ENCODE peak calls at places on chromosomes 13 and 19, in five cellular contexts. T, N, S, E and M are unnamed samples.
A peak's percentile ranks its signal among the peaks of the same experiment; 100 is the strongest.

GRCh38 chr13:57633950-57634828 is 2.6 kb downstream of the PCDH17 start:
- DNase-seq in T (no peak), N (no peak), S (no peak), E (no peak), M (no peak)

GRCh38 chr13:24741016-24741662 is 22.8 kb upstream of the RNF17 start:
- DNase-seq in T (no peak), N (no peak), S (no peak), E (no peak), M (no peak)

GRCh38 chr19:15702590-15702930 is 25.3 kb upstream of the OR10H2 start:
- DNase-seq in T (peak; percentile 38), N (peak; percentile 79), S (peak; percentile 26), E (no peak), M (no peak)

GRCh38 chr19:3284759-3285646 is 60.5 kb downstream of the CELF5 start:
- DNase-seq in T (peak; percentile 21), N (peak; percentile 21), S (peak; percentile 44), E (no peak), M (peak; percentile 49)

GRCh38 chr19:29610213-29610573 is 4.1 kb downstream of the POP4 start:
- DNase-seq in T (no peak), N (no peak), S (no peak), E (no peak), M (no peak)

GRCh38 chr13:113978741-113979481 is 5.0 kb upstream of the C13orf46 start:
- DNase-seq in T (no peak), N (no peak), S (no peak), E (no peak), M (no peak)

GRCh38 chr13:73036566-73036965 is 22.2 kb upstream of the KLF5 start:
- DNase-seq in T (no peak), N (no peak), S (no peak), E (no peak), M (no peak)

GRCh38 chr19:55370305-55370988 is at the start of gene IL11:
- DNase-seq in T (peak; percentile 51), N (no peak), S (no peak), E (no peak), M (no peak)

GRCh38 chr13:30774214-30774730 is 38.9 kb downstream of the ALOX5AP start:
- DNase-seq in T (no peak), N (no peak), S (no peak), E (no peak), M (no peak)

GRCh38 chr13:27600712-27601111 is 19.6 kb downstream of the LNX2 start:
- DNase-seq in T (no peak), N (no peak), S (no peak), E (no peak), M (no peak)

GRCh38 chr19:45114116-45114515 is 21.1 kb downstream of the PPP1R37 start:
- DNase-seq in T (no peak), N (no peak), S (no peak), E (no peak), M (no peak)

GRCh38 chr13:65309906-65310305 is 1920.2 kb downstream of the PCDH9 start:
- DNase-seq in T (no peak), N (no peak), S (no peak), E (no peak), M (no peak)

GRCh38 chr13:27321619-27322385 is 51.2 kb downstream of the RASL11A start:
- DNase-seq in T (no peak), N (no peak), S (no peak), E (no peak), M (no peak)

GRCh38 chr13:113318956-113319355 is 21.9 kb downstream of the LAMP1 start:
- DNase-seq in T (no peak), N (no peak), S (no peak), E (no peak), M (no peak)

GRCh38 chr19:35220315-35220921 is 8.1 kb downstream of the FAM187B start:
- DNase-seq in T (no peak), N (no peak), S (peak; percentile 21), E (no peak), M (no peak)

GRCh38 chr19:46000497-46001246 is 5.4 kb downstream of the CCDC61 start:
- DNase-seq in T (peak; percentile 5), N (peak; percentile 33), S (no peak), E (no peak), M (peak; percentile 65)

GRCh38 chr13:67229438-67230242 is 496 bp downstream of the PCDH9 start:
- DNase-seq in T (no peak), N (no peak), S (no peak), E (no peak), M (peak; percentile 9)

GRCh38 chr19:12745166-12745897 is 6.3 kb upstream of the BEST2 start:
- DNase-seq in T (no peak), N (no peak), S (no peak), E (no peak), M (no peak)

GRCh38 chr13:40072663-40073120 is 417.2 kb downstream of the COG6 start:
- DNase-seq in T (no peak), N (no peak), S (no peak), E (no peak), M (no peak)

GRCh38 chr13:108777421-108778420 is 148.3 kb downstream of the MYO16 start:
- DNase-seq in T (peak; percentile 41), N (no peak), S (no peak), E (no peak), M (no peak)

GRCh38 chr13:50208826-50209335 is 193.6 kb downstream of the KCNRG start:
- DNase-seq in T (peak; percentile 97), N (peak; percentile 48), S (peak; percentile 93), E (peak; percentile 49), M (no peak)

GRCh38 chr19:679418-680286 is 3.5 kb downstream of the FSTL3 start:
- DNase-seq in T (peak; percentile 84), N (peak; percentile 71), S (peak; percentile 88), E (peak; percentile 20), M (no peak)

GRCh38 chr13:97430296-97430695 is 3.7 kb upstream of the RAP2A start:
- DNase-seq in T (no peak), N (no peak), S (no peak), E (no peak), M (no peak)

GRCh38 chr19:48329167-48329891 is 4.0 kb downstream of the EMP3 start:
- DNase-seq in T (peak; percentile 56), N (no peak), S (peak; percentile 44), E (no peak), M (peak; percentile 25)

GRCh38 chr19:32863841-32864240 is 5.7 kb downstream of the SLC7A9 start:
- DNase-seq in T (no peak), N (no peak), S (no peak), E (no peak), M (no peak)

GRCh38 chr13:36130542-36131214 is 504 bp downstream of the DCLK1 start:
- DNase-seq in T (peak; percentile 20), N (peak; percentile 30), S (no peak), E (no peak), M (no peak)

GRCh38 chr13:113338451-113338850 is 25.5 kb downstream of the GRTP1 start:
- DNase-seq in T (no peak), N (no peak), S (no peak), E (no peak), M (no peak)

GRCh38 chr19:52086481-52086880 is 9.1 kb downstream of the ZNF841 start:
- DNase-seq in T (peak; percentile 70), N (no peak), S (peak; percentile 52), E (no peak), M (no peak)

GRCh38 chr19:15450528-15450890 is 753 bp upstream of the WIZ start:
- DNase-seq in T (no peak), N (no peak), S (no peak), E (no peak), M (no peak)

GRCh38 chr13:107210216-107211010 is 642.5 kb upstream of the ARGLU1 start:
- DNase-seq in T (peak; percentile 4), N (no peak), S (peak; percentile 49), E (peak; percentile 46), M (no peak)

GRCh38 chr19:11151181-11151580 is 4.4 kb downstream of the SPC24 start:
- DNase-seq in T (no peak), N (peak; percentile 44), S (no peak), E (no peak), M (no peak)

GRCh38 chr19:1749373-1750342 is 3.6 kb upstream of the ONECUT3 start:
- DNase-seq in T (no peak), N (no peak), S (no peak), E (no peak), M (no peak)
- H3K4me3 ChIP-seq in T (no peak overlapping the region), N (peak overlapping the region; percentile 39), S (no peak overlapping the region), E (no peak overlapping the region), M (no peak overlapping the region)

DNA sequence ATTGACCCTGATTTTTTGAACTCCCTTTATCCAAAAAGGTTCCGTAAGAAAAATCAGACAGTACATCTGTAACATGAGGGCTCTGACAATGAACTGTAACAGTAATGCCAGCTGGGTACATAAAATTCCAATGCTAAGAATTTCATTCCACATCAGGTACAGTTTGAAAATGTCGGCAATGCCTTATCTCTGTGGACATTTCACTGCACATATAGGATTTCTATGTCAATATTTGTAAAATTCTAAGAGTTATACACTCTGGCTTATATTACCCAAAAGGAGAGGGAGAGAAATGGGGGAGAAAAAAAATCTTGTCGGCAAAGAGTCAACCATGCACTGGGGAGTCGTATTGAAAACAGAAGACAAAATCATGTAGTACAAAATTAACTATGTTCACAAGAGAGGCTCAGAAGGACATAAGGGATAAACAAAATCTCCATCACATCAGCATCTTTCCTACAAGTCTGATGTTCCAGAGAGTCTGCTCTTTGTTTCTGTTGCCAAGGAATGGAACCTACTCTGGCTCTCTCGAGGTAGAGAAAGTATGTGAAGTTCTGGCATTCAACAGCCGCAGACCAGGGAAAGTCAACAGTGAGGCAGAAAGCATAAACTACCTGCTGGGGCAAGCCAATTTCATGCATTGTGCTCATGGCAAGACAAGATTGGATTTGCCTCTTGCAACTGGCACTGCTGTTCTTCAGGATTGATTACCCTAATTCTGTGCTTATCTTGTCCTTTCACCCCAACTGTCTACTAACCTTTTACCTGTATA is 72.3 kb downstream of the STARD13 start:
- DNase-seq in T (no peak), N (no peak), S (no peak), E (no peak), M (no peak)
- H3K4me3 ChIP-seq in T (no peak overlapping the region), N (no peak overlapping the region), S (no peak overlapping the region), E (no peak overlapping the region), M (no peak overlapping the region)

GRCh38 chr19:1755467-1756155 is 2.3 kb downstream of the ONECUT3 start:
- DNase-seq in T (no peak), N (no peak), S (no peak), E (no peak), M (no peak)

GRCh38 chr19:1756705-1757445 is 3.6 kb downstream of the ONECUT3 start:
- DNase-seq in T (no peak), N (no peak), S (no peak), E (no peak), M (no peak)

GRCh38 chr19:1757468-1758230 is 4.3 kb downstream of the ONECUT3 start:
- DNase-seq in T (no peak), N (no peak), S (no peak), E (no peak), M (no peak)

GRCh38 chr19:1754651-1755466 is 1.6 kb downstream of the ONECUT3 start:
- DNase-seq in T (peak; percentile 22), N (no peak), S (no peak), E (no peak), M (no peak)

DNA sequence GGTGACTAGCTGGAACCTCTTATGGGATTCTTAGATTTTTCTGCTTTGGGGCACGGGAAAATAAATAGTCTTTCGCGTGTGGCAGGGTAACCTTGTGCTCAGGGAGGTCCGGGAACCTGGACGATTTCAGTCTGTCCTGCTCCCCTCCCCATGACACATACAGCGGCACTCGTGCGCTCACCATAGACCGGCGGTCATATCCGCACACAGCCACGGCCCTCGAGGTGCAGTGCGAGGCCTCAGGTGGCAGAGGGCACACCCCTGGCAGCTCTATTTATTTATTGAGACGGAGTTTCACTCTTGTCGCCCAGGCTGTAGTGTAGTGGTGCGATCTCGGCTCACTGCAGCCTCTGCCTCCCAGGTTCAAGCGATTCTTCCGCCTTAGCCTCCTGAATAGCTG is 3.0 kb downstream of the ONECUT3 start:
- DNase-seq in T (no peak), N (no peak), S (no peak), E (no peak), M (no peak)
- H3K4me3 ChIP-seq in T (no peak overlapping the region), N (no peak overlapping the region), S (no peak overlapping the region), E (no peak overlapping the region), M (no peak overlapping the region)

GRCh38 chr19:18896421-18896841 is 473 bp upstream of the CERS1 start:
- DNase-seq in T (no peak), N (no peak), S (no peak), E (no peak), M (no peak)
- H3K4me3 ChIP-seq in T (no peak overlapping the region), N (peak overlapping the region; percentile 30), S (no peak overlapping the region), E (peak overlapping the region; percentile 3), M (no peak overlapping the region)